ENCODE peak calls at places on chromosomes 3 and 15, in eight cellular contexts. J is DMS79 treated with DMSO at 0.1 percent for 48 hours, G is HEK293T, E is iris pigment epithelial cell, R is psoas muscle, P is pancreas, U is HFFc6, M is kidney glomerular epithelial cell. K is an unnamed sample.

GRCh38 chr3:55183259-55183658 is 255.4 kb upstream of the LRTM1 start:
- DNase-seq in J (no peak), G (no peak), E (no peak), R (no peak), P (no peak), U (no peak), M (no peak), K (no peak)

GRCh38 chr15:64209680-64210334 is 47.0 kb upstream of the PPIB start:
- DNase-seq in J (peak; percentile 24), G (no peak), E (peak; percentile 56), R (no peak), P (no peak), U (peak; percentile 51), M (peak; percentile 58), K (peak; percentile 55)

GRCh38 chr3:73493543-73494314 is 131.0 kb downstream of the PDZRN3 start:
- DNase-seq in J (no peak), G (no peak), E (peak; percentile 56), R (no peak), P (no peak), U (peak; percentile 81), M (peak; percentile 28), K (peak; percentile 41)

GRCh38 chr15:90062023-90062728 is 40.1 kb downstream of the IDH2 start:
- DNase-seq in J (peak; percentile 79), G (no peak), E (peak; percentile 22), R (no peak), P (peak; percentile 93), U (no peak), M (no peak), K (peak; percentile 37)

GRCh38 chr15:48650931-48651330 is 5.4 kb upstream of the FBN1 start:
- DNase-seq in J (no peak), G (no peak), E (no peak), R (no peak), P (no peak), U (no peak), M (no peak), K (no peak)

GRCh38 chr3:149134560-149134959 is 5.1 kb downstream of the HPS3 start:
- DNase-seq in J (no peak), G (no peak), E (peak; percentile 70), R (no peak), P (no peak), U (peak; percentile 69), M (peak; percentile 50), K (peak; percentile 75)

GRCh38 chr3:177195941-177196472 is 1.3 kb downstream of the TBL1XR1 start:
- DNase-seq in J (peak; percentile 38), G (no peak), E (no peak), R (no peak), P (no peak), U (no peak), M (peak; percentile 48), K (no peak)

GRCh38 chr15:64503197-64503596 is 42.8 kb downstream of the ZNF609 start:
- DNase-seq in J (no peak), G (no peak), E (peak; percentile 76), R (no peak), P (no peak), U (peak; percentile 57), M (peak; percentile 30), K (peak; percentile 82)

GRCh38 chr3:165196577-165197561 is 685 bp upstream of the SLITRK3 start:
- DNase-seq in J (no peak), G (peak; percentile 18), E (no peak), R (peak; percentile 23), P (peak; percentile 17), U (no peak), M (no peak), K (peak; percentile 16)

GRCh38 chr15:94638183-94638582 is 406.8 kb downstream of the MCTP2 start:
- DNase-seq in J (no peak), G (no peak), E (no peak), R (no peak), P (no peak), U (no peak), M (no peak), K (no peak)

GRCh38 chr3:12960497-12960896 is 112.7 kb downstream of the IQSEC1 start:
- DNase-seq in J (no peak), G (no peak), E (no peak), R (no peak), P (no peak), U (no peak), M (no peak), K (no peak)

GRCh38 chr3:184659797-184660301 is 52.0 kb downstream of the MAGEF1 start:
- DNase-seq in J (no peak), G (no peak), E (no peak), R (peak; percentile 35), P (no peak), U (no peak), M (no peak), K (no peak)

GRCh38 chr3:138187296-138188012 is at the start of gene ARMC8:
- DNase-seq in J (peak; percentile 43), G (peak; percentile 56), E (no peak), R (peak; percentile 62), P (peak; percentile 76), U (peak; percentile 39), M (peak; percentile 47), K (peak; percentile 78)

GRCh38 chr3:182913889-182914288 is 66.4 kb downstream of the DCUN1D1 start:
- DNase-seq in J (peak; percentile 11), G (no peak), E (no peak), R (no peak), P (no peak), U (no peak), M (no peak), K (no peak)

GRCh38 chr15:66940368-66940767 is 125.0 kb upstream of the SMAD3 start:
- DNase-seq in J (no peak), G (no peak), E (peak; percentile 71), R (no peak), P (no peak), U (peak; percentile 25), M (no peak), K (no peak)

GRCh38 chr3:159950156-159950898 is 38.3 kb upstream of the IL12A start:
- DNase-seq in J (no peak), G (no peak), E (no peak), R (no peak), P (no peak), U (no peak), M (no peak), K (no peak)

K was measured in amniotic epithelial cell.